ENCODE peak calls at places on chromosomes 12 and 14, in five cellular contexts. One of them, this sample, is unnamed.

GRCh38 chr12:89707992-89708792 is 446 bp downstream of the ATP2B1 start:
- DNase-seq in neuronal stem cell: no peak
- DNase-seq in IMR-90: peak; percentile 17
- DNase-seq in trophoblast cell: peak; percentile 48
- DNase-seq in mesenchymal stem cell: peak; percentile 30
- DNase-seq in this sample: peak; percentile 46

GRCh38 chr12:44654641-44655625 is 221.2 kb downstream of the NELL2 start:
- DNase-seq in mesenchymal stem cell: no peak
- DNase-seq in IMR-90: no peak
- DNase-seq in neuronal stem cell: no peak
- DNase-seq in trophoblast cell: no peak
- DNase-seq in this sample: no peak

GRCh38 chr12:3913278-3913677 is 40.1 kb upstream of the PARP11 start:
- DNase-seq in trophoblast cell: no peak
- DNase-seq in IMR-90: no peak
- DNase-seq in mesenchymal stem cell: no peak
- DNase-seq in neuronal stem cell: no peak
- DNase-seq in this sample: no peak

GRCh38 chr14:105075364-105076295 is 10.4 kb upstream of the GPR132 start:
- DNase-seq in trophoblast cell: no peak
- DNase-seq in mesenchymal stem cell: peak; percentile 51
- DNase-seq in neuronal stem cell: no peak
- DNase-seq in IMR-90: peak; percentile 52
- DNase-seq in this sample: peak; percentile 69

GRCh38 chr12:114392909-114393308 is 13.0 kb downstream of the TBX5 start:
- DNase-seq in mesenchymal stem cell: no peak
- DNase-seq in IMR-90: no peak
- DNase-seq in neuronal stem cell: no peak
- DNase-seq in trophoblast cell: no peak
- DNase-seq in this sample: no peak

GRCh38 chr12:47990351-47991105 is 13.7 kb downstream of the COL2A1 start:
- DNase-seq in trophoblast cell: no peak
- DNase-seq in IMR-90: peak; percentile 35
- DNase-seq in neuronal stem cell: no peak
- DNase-seq in mesenchymal stem cell: no peak
- DNase-seq in this sample: no peak

GRCh38 chr12:2390133-2390532 is 337.3 kb downstream of the CACNA1C start:
- DNase-seq in neuronal stem cell: no peak
- DNase-seq in trophoblast cell: no peak
- DNase-seq in mesenchymal stem cell: no peak
- DNase-seq in IMR-90: no peak
- DNase-seq in this sample: no peak

GRCh38 chr14:51093371-51094281 is 1.3 kb downstream of the TRIM9 start:
- DNase-seq in trophoblast cell: peak; percentile 20
- DNase-seq in mesenchymal stem cell: no peak
- DNase-seq in neuronal stem cell: peak; percentile 36
- DNase-seq in IMR-90: no peak
- DNase-seq in this sample: peak; percentile 64

GRCh38 chr12:95943231-95943842 is at the start of gene AMDHD1:
- DNase-seq in IMR-90: peak; percentile 39
- DNase-seq in neuronal stem cell: peak; percentile 57
- DNase-seq in trophoblast cell: peak; percentile 37
- DNase-seq in mesenchymal stem cell: peak; percentile 60
- DNase-seq in this sample: peak; percentile 85

GRCh38 chr14:92439551-92440344 is 73.8 kb upstream of the RIN3 start:
- DNase-seq in neuronal stem cell: no peak
- DNase-seq in IMR-90: no peak
- DNase-seq in mesenchymal stem cell: no peak
- DNase-seq in trophoblast cell: no peak
- DNase-seq in this sample: no peak

GRCh38 chr12:26135571-26135970 is 10.7 kb upstream of the BHLHE41 start:
- DNase-seq in IMR-90: no peak
- DNase-seq in neuronal stem cell: no peak
- DNase-seq in mesenchymal stem cell: no peak
- DNase-seq in trophoblast cell: no peak
- DNase-seq in this sample: no peak

GRCh38 chr14:54554401-54554800 is 12.5 kb upstream of the SAMD4A start:
- DNase-seq in neuronal stem cell: no peak
- DNase-seq in trophoblast cell: no peak
- DNase-seq in IMR-90: no peak
- DNase-seq in mesenchymal stem cell: no peak
- DNase-seq in this sample: no peak

GRCh38 chr14:76904100-76904739 is 78.0 kb downstream of the LRRC74A start:
- DNase-seq in IMR-90: peak; percentile 98
- DNase-seq in trophoblast cell: peak; percentile 37
- DNase-seq in mesenchymal stem cell: peak; percentile 96
- DNase-seq in neuronal stem cell: no peak
- DNase-seq in this sample: no peak

DNA sequence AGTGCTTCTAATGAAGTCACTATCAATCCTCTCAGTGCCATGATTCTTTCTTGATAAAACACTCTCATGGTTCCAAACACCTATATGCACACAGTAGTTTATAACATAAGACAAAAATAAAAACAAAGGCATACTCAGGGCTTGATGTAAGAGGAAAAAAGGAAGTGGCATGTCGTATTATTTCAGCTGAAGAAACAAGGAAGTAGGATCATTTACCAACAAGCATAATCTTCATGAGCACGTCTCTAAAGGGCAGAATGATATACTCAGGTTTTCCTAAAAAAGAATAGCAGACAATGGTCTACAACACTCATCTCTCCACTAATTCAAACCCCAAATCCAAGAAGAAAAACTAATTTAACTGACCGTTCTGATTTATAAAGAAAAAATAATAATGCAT is 33.9 kb downstream of the NUMB start:
- DNase-seq in mesenchymal stem cell: peak; percentile 14
- DNase-seq in trophoblast cell: no peak
- DNase-seq in neuronal stem cell: no peak
- DNase-seq in IMR-90: peak; percentile 36
- DNase-seq in this sample: no peak
- H3K27ac ChIP-seq in mesenchymal stem cell: no peak overlapping the region
- H3K27ac ChIP-seq in trophoblast cell: no peak overlapping the region
- H3K27ac ChIP-seq in neuronal stem cell: no peak overlapping the region
- H3K27ac ChIP-seq in IMR-90: no peak overlapping the region
- H3K27ac ChIP-seq in this sample: no peak overlapping the region

DNA sequence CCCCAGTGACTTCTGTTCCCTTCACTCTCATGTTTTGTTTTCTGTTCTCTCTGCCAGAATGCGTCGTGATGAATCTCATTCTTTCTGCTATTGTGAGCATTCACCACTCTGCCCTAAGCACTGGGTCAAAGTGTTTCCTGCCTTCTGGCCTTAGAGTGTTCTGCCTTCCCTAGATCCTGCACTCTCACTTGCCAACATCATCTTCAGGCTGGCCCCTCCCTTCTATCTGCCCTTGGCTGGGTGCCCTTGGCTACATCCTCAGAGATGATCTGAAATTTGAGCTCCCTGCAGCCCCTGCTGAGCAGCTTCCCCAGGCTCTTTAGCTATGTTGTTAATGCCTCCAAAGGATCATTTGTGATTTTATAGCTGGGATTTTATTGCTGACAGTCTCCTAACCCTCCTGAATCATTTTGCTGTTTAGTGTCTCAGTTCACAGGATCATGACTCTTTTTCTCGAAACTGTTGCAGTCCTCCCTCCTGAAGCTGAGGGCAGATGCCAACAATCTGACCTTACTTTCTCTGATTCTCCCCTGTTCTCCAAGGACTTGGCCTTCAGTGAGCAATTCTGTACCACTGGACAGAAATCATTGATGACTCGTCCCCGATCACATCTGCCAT is 4.5 kb downstream of the DHRS2 start:
- DNase-seq in IMR-90: peak; percentile 49
- DNase-seq in trophoblast cell: no peak
- DNase-seq in neuronal stem cell: no peak
- DNase-seq in mesenchymal stem cell: no peak
- DNase-seq in this sample: peak; percentile 49
- H3K4ac ChIP-seq in IMR-90: no peak overlapping the region
- H3K4ac ChIP-seq in trophoblast cell: no peak overlapping the region
- H3K4ac ChIP-seq in neuronal stem cell: no peak overlapping the region
- H3K4ac ChIP-seq in mesenchymal stem cell: no peak overlapping the region
- H3K4ac ChIP-seq in this sample: no peak overlapping the region

GRCh38 chr12:116456683-116457082 is 102.5 kb upstream of the MAP1LC3B2 start:
- DNase-seq in trophoblast cell: no peak
- DNase-seq in mesenchymal stem cell: peak; percentile 25
- DNase-seq in neuronal stem cell: no peak
- DNase-seq in IMR-90: no peak
- DNase-seq in this sample: no peak
- H2AFZ ChIP-seq in trophoblast cell: no peak overlapping the region
- H2AFZ ChIP-seq in mesenchymal stem cell: no peak overlapping the region
- H2AFZ ChIP-seq in neuronal stem cell: no peak overlapping the region
- H2AFZ ChIP-seq in IMR-90: peak overlapping the region; percentile 91
- H2AFZ ChIP-seq in this sample: no peak overlapping the region

GRCh38 chr12:68813242-68813593 is 5.2 kb downstream of the MDM2 start:
- DNase-seq in neuronal stem cell: no peak
- DNase-seq in mesenchymal stem cell: no peak
- DNase-seq in trophoblast cell: no peak
- DNase-seq in IMR-90: no peak
- DNase-seq in this sample: no peak
- H3K27ac ChIP-seq in neuronal stem cell: no peak overlapping the region
- H3K27ac ChIP-seq in mesenchymal stem cell: no peak overlapping the region
- H3K27ac ChIP-seq in trophoblast cell: no peak overlapping the region
- H3K27ac ChIP-seq in IMR-90: no peak overlapping the region
- H3K27ac ChIP-seq in this sample: no peak overlapping the region

DNA sequence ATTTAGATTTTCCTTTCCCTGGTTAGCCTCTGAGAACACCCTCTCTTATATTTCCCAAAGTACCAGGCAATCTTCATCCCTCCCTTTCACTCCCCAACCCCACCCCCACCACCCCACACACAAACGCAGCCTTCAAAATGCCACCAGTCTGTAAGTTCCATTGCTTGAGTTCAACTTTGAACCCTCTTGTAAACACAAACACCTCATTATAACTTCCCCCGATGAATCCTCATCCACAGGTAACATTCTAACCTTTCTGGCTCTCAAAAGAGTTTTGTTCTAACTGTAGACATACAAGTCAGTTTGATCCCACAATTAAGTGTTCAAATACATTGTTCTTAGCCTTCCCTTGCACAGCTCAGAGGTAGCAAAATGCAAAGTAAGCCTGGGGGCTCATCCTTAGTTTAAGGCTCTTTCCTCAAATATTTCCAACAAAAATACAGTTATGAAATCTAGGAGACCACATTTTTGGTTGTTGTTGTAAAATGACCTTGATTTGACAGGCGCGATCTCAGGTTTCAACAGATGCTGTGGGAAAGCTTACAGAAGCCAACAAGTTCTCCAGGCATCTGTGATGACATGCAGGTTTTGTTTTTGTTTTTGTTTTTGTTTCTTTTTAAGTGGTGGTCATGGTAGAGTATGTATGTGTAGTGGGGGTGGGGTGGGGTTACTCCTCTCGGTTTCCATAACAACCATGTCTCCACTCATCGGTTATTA is 199.6 kb upstream of the FOXN3 start:
- DNase-seq in trophoblast cell: peak; percentile 74
- DNase-seq in mesenchymal stem cell: peak; percentile 80
- DNase-seq in neuronal stem cell: no peak
- DNase-seq in IMR-90: peak; percentile 39
- DNase-seq in this sample: no peak
- H3K4ac ChIP-seq in trophoblast cell: no peak overlapping the region
- H3K4ac ChIP-seq in mesenchymal stem cell: no peak overlapping the region
- H3K4ac ChIP-seq in neuronal stem cell: no peak overlapping the region
- H3K4ac ChIP-seq in IMR-90: no peak overlapping the region
- H3K4ac ChIP-seq in this sample: no peak overlapping the region

DNA sequence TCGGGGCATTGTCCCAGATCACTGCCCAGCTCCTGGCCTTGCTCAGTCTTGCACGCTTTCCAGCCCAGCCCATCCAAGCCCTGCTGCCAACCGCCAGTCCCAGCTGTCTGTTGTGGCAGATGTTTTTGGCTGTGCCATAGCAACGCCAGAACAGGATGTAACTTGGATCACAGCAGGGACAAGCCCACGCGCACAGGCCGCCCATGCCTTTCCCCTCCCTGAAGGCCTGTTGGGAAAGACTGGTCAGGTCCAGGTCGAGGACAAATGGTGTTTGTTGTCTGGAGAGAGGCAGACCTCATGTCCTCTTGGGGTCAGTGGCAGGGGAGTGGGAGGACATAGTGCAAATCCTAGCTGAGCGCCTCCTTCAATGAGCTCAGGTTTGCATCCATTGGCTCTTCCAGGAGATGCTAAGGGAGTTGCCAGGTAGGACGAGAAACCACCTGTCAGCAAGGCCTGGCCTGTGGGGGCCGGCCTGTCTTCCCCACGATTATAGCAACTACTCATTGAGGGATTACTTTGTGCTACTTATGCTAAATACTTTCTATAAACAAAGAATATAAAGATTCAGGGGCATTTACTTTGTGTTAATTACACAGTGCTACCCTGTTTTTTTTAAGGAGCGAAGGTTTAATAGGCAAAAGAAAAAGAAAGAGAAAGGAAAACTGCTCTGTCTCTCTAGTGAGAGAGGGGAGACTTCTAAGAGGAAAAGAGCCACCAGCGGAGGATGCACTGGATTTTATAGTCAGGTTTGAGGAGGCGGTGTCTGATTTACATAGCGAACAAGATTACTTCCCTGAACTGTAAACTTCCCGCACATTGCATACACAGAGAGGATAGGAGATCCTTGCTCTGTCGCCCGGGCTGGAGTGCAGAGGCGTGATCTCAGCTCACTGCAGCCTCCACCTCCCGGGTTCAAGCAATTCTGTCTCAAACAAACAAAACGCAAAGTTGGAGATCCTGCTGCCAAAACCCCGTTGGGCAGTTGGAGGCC is 42.8 kb upstream of the CORO1C start:
- DNase-seq in trophoblast cell: peak; percentile 72
- DNase-seq in IMR-90: peak; percentile 68
- DNase-seq in mesenchymal stem cell: peak; percentile 87
- DNase-seq in neuronal stem cell: no peak
- DNase-seq in this sample: peak; percentile 74
- H2AFZ ChIP-seq in trophoblast cell: no peak overlapping the region
- H2AFZ ChIP-seq in IMR-90: no peak overlapping the region
- H2AFZ ChIP-seq in mesenchymal stem cell: no peak overlapping the region
- H2AFZ ChIP-seq in neuronal stem cell: peak overlapping the region; percentile 30
- H2AFZ ChIP-seq in this sample: no peak overlapping the region